ENCODE peak calls at places on chromosomes 16 and 17, in four cellular contexts. C is psoas muscle, W is A549, G is PC-3. A is an unnamed sample. For H3K4me1, the result is how much of the 10 kb centered on the place peaks cover.

GRCh38 chr16:60811657-60812056 is 1224.6 kb downstream of the CDH8 start:
- DNase-seq in C (no peak), W (no peak), G (no peak), A (no peak)

GRCh38 chr17:9121186-9121820 is 100.0 kb downstream of the NTN1 start:
- DNase-seq in C (no peak), W (no peak), G (no peak), A (no peak)

GRCh38 chr16:29700253-29700987 is 21.4 kb downstream of the QPRT start:
- DNase-seq in C (peak), W (peak), G (peak), A (peak)

GRCh38 chr16:30585022-30585399 is 486 bp downstream of the ZNF785 start:
- DNase-seq in C (no peak), W (no peak), G (peak), A (no peak)

GRCh38 chr16:70753228-70753627 is 47.7 kb downstream of the VAC14 start:
- DNase-seq in C (no peak), W (no peak), G (no peak), A (no peak)

GRCh38 chr16:51556694-51557327 is 405.7 kb upstream of the SALL1 start:
- DNase-seq in C (peak), W (peak), G (no peak), A (no peak)

GRCh38 chr17:77999413-78000173 is 41.1 kb downstream of the TNRC6C start:
- DNase-seq in C (no peak), W (no peak), G (no peak), A (no peak)

GRCh38 chr16:48158296-48158695 is 2.5 kb upstream of the ABCC12 start:
- DNase-seq in C (no peak), W (peak), G (peak), A (no peak)

GRCh38 chr16:26729917-26730541 is 336.7 kb upstream of the C16orf82 start:
- DNase-seq in C (no peak), W (no peak), G (no peak), A (no peak)

GRCh38 chr16:4182581-4183257 is 59.2 kb downstream of the SRL start:
- DNase-seq in C (no peak), W (no peak), G (no peak), A (no peak)

GRCh38 chr16:66899310-66899944 is 19.1 kb downstream of the PDP2 start:
- DNase-seq in C (no peak), W (no peak), G (no peak), A (no peak)

GRCh38 chr16:66899945-66900688 is 18.6 kb downstream of the CDH16 start:
- DNase-seq in C (peak), W (peak), G (peak), A (peak)

GRCh38 chr16:66898207-66898606 is 17.9 kb downstream of the PDP2 start:
- DNase-seq in C (no peak), W (no peak), G (no peak), A (no peak)

GRCh38 chr16:66900721-66901441 is 17.8 kb downstream of the CDH16 start:
- DNase-seq in C (peak), W (no peak), G (no peak), A (no peak)

DNA sequence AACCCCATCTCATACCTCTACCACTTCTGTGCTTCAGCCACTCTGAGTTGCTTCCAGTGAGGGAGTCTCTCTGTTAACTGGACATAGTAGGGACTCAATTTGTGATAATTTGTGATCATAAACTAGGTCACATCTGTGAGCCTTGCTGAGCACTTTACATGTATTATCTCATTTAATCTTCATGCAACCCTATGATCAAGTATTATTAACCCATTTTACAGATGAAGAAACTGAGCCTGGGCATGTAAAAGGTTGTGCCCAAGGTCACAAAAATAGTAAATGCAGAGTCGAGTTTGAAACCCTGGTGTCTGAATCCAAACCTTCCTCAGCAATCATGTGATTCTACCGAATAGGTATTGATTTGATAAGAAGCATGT is 18.6 kb downstream of the PDP2 start:
- DNase-seq in C (no peak), W (no peak), G (no peak), A (no peak)
- H3K4me1 ChIP-seq in C (half or more), W (under half), G (under half), A (under half)

DNA sequence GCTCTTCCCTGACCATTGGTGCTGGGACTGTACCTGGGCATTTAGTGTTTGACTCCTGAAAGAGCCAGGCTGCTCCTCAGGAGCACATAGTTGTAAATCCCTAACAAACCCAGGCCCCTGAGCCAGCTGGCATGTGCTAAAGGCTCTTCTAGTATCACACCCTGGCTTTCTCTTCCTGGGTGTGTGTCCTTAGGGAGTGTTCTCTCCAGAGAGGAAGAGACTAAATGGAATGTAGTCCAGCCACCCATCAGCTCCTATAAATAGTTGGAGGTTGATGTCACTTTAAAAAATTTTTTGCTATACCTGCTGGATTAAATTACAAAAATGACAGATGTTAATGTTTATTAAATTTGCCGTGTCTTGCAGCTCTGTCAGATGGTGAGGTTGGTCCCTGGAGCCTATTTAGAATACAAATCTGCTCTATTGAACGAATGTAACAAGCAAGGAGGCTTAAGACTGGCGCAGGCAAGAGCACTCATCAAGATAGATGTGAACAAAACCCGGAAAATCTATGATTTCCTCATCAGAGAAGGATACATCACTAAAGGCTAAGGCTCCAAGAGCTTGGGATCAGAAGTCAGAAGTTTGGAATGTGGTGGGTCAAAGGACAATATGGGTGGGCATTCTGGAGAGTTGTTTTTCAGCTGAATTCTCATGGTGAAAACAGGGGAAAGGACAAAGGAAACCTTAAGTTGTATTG is 13.1 kb upstream of the DUSP14 start:
- DNase-seq in C (no peak), W (peak), G (peak), A (no peak)
- H3K27ac ChIP-seq in C (peak), W (peak), G (peak), A (peak)

GRCh38 chr17:49219987-49220386 is 9.5 kb downstream of the ABI3 start:
- DNase-seq in C (no peak), W (no peak), G (no peak), A (no peak)
- H3K4me3 ChIP-seq in C (no peak), W (no peak), G (no peak), A (no peak)

DNA sequence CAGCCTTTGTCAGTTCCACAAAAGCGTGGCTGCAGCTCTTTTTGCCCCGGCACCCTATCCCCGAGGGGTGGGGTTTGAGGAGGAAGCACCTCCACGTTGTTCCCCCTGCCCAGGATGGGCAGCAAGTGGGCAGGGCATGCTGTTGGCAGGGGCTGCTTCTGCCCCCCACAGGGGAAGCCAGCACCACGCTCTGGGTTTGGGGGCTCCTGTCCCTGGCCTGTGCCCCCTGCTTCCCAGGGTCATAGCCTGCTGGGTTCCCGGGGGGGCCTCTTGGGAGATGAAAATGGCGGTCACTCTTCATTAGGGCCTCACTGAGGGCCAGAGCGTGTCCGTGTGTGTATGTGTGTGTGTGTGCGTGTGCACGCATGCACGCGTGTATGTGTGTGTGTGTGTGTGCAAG is 22.8 kb downstream of the LASP1 start:
- DNase-seq in C (no peak), W (no peak), G (no peak), A (no peak)
- H3K4me1 ChIP-seq in C (under half), W (under half), G (under half), A (under half)

DNA sequence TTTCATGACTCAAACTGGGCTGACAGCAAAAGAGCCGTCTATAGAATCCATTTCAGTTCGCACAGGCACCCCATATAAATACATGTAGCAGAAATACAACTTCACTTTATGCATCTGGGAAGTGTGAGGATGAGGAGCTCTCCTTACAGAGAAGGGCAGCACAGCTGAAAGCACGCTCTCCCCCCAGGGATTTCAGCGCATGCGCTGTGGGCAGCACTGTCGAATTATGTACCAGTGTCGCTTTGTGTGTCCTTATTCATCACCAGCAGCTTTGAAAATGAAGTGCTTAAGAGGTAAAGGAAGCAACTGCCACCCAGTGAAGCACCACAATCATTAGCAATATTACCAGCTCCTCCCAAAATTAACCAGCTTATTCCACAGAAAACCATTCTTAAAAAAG is 39.9 kb downstream of the CEP95 start:
- DNase-seq in C (no peak), W (no peak), G (no peak), A (no peak)
- H3K27ac ChIP-seq in C (no peak), W (no peak), G (no peak), A (no peak)

GRCh38 chr17:74971069-74971841 is 1.3 kb downstream of the HID1 start:
- DNase-seq in C (no peak), W (no peak), G (no peak), A (no peak)
- H3K4me3 ChIP-seq in C (peak), W (peak), G (peak), A (peak)

GRCh38 chr17:57944796-57945362 is 10.3 kb downstream of the CUEDC1 start:
- DNase-seq in C (no peak), W (no peak), G (no peak), A (no peak)
- H3K4me1 ChIP-seq in C (half or more), W (half or more), G (half or more), A (half or more)

DNA sequence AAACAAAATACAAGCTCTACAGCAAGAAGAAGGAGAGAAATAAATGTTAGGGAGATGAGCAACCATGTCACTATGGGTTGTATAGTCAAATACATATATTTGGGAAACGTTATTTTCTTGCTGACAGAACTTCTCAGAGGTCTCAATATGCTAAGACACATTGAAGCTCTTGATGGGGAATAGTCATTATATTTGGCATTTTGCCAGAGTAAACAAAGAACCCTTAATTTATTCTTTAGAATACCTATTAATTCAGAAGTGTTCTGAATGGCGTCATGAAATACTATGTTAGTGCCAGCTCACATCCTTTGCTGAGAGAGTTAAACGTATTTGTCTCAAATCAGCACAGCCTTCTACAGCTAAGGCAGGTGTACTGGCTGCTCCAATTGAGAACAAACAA is 458.9 kb downstream of the CDH13 start:
- DNase-seq in C (no peak), W (no peak), G (no peak), A (no peak)
- H3K27ac ChIP-seq in C (no peak), W (no peak), G (no peak), A (no peak)

DNA sequence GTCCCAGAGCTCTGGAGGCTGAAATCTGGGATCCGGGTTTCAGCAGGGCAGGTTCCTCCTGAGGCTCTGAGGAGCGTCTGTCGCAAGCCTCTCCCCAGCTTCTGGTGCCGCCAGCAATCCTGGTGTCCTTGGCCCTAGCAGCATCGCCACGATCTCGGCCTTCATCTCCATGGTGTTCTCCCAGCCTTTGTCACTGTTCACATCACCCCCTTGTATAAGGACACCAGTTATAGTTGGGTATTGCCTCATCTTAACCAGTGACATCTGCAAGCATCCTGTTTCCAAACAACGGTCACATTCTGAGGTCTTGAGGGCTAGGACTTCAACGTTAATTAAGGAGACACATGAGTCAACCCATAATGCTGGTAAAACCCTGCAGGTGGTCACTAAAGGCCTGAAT is 2.8 kb upstream of the PPP1R27 start:
- DNase-seq in C (peak), W (no peak), G (no peak), A (no peak)
- H3K4me3 ChIP-seq in C (no peak), W (no peak), G (no peak), A (no peak)

GRCh38 chr17:20275653-20276052 is 191.7 kb downstream of the LGALS9B start:
- DNase-seq in C (no peak), W (no peak), G (no peak), A (no peak)
- H3K4me1 ChIP-seq in C (under half), W (under half), G (under half), A (under half)

A was measured in right atrium auricular region.